ENCODE peak calls at places on chromosomes 13 and 19, in four cellular contexts. K is SK-N-SH, O is HepG2, N is GM12878. U is an unnamed sample.

GRCh38 chr19:485122-485521 is 11.2 kb upstream of the MADCAM1 start:
- DNase-seq in K (no peak), O (no peak), N (no peak), U (no peak)

GRCh38 chr19:31223805-31224534 is 125.3 kb downstream of the TSHZ3 start:
- DNase-seq in K (no peak), O (no peak), N (no peak), U (no peak)

GRCh38 chr19:2253106-2254051 is 2.8 kb downstream of the JSRP1 start:
- DNase-seq in K (peak; percentile 58), O (peak; percentile 45), N (no peak), U (no peak)

GRCh38 chr13:48478401-48478800 is 54.5 kb downstream of the RCBTB2 start:
- DNase-seq in K (no peak), O (no peak), N (no peak), U (no peak)

GRCh38 chr19:17965370-17966114 is 1.4 kb upstream of the KCNN1 start:
- DNase-seq in K (no peak), O (no peak), N (no peak), U (no peak)

GRCh38 chr19:17473041-17473440 is 2.7 kb downstream of the SLC27A1 start:
- DNase-seq in K (no peak), O (no peak), N (no peak), U (no peak)

GRCh38 chr13:111881700-111882099 is 185.2 kb upstream of the SOX1 start:
- DNase-seq in K (no peak), O (no peak), N (no peak), U (no peak)

GRCh38 chr13:27014406-27015359 is 156.9 kb downstream of the USP12 start:
- DNase-seq in K (no peak), O (no peak), N (no peak), U (no peak)

GRCh38 chr13:25200783-25201182 is 28.7 kb upstream of the AMER2 start:
- DNase-seq in K (no peak), O (no peak), N (no peak), U (no peak)

GRCh38 chr13:113815151-113816058 is 48.5 kb downstream of the GAS6 start:
- DNase-seq in K (no peak), O (no peak), N (peak; percentile 40), U (no peak)

GRCh38 chr13:41361501-41361900 is 50.4 kb downstream of the NAA16 start:
- DNase-seq in K (no peak), O (no peak), N (no peak), U (no peak)

GRCh38 chr19:2087621-2088100 is 8.5 kb downstream of the MOB3A start:
- DNase-seq in K (peak; percentile 12), O (no peak), N (peak; percentile 83), U (no peak)

GRCh38 chr19:54388001-54388802 is 23.5 kb upstream of the LAIR1 start:
- DNase-seq in K (no peak), O (no peak), N (no peak), U (no peak)

GRCh38 chr13:99331881-99332293 is 24.7 kb upstream of the GPR183 start:
- DNase-seq in K (no peak), O (no peak), N (peak; percentile 79), U (no peak)

GRCh38 chr13:66313408-66313807 is 916.7 kb downstream of the PCDH9 start:
- DNase-seq in K (no peak), O (no peak), N (no peak), U (peak; percentile 64)

GRCh38 chr19:1097810-1098176 is 2.6 kb upstream of the POLR2E start:
- DNase-seq in K (no peak), O (peak; percentile 89), N (no peak), U (peak; percentile 68)

GRCh38 chr13:60211548-60211947 is 47.8 kb upstream of the DIAPH3 start:
- DNase-seq in K (no peak), O (no peak), N (no peak), U (no peak)

GRCh38 chr19:33374406-33374703 is 846 bp downstream of the CEBPG start:
- DNase-seq in K (peak; percentile 53), O (no peak), N (no peak), U (no peak)

GRCh38 chr13:75079226-75079625 is 402.7 kb downstream of the TBC1D4 start:
- DNase-seq in K (no peak), O (no peak), N (no peak), U (no peak)

GRCh38 chr13:73970413-73971055 is 163.7 kb downstream of the KLF12 start:
- DNase-seq in K (no peak), O (no peak), N (no peak), U (no peak)

GRCh38 chr19:31347828-31348314 is 1.4 kb downstream of the TSHZ3 start:
- DNase-seq in K (no peak), O (no peak), N (no peak), U (no peak)

GRCh38 chr19:34490141-34490766 is 8.7 kb downstream of the WTIP start:
- DNase-seq in K (no peak), O (no peak), N (no peak), U (no peak)

GRCh38 chr19:52995711-52996110 is 18.0 kb upstream of the ERVV-1 start:
- DNase-seq in K (no peak), O (no peak), N (no peak), U (no peak)

GRCh38 chr19:50328257-50329145 is 676 bp downstream of the KCNC3 start:
- DNase-seq in K (peak; percentile 55), O (no peak), N (no peak), U (peak; percentile 57)

GRCh38 chr13:114017028-114017630 is 43.3 kb upstream of the C13orf46 start:
- DNase-seq in K (peak; percentile 59), O (no peak), N (no peak), U (no peak)

GRCh38 chr13:32309812-32310706 is 5.1 kb downstream of the ZAR1L start:
- DNase-seq in K (peak; percentile 47), O (peak; percentile 65), N (no peak), U (peak; percentile 5)

GRCh38 chr19:39349326-39349725 is 7.1 kb downstream of the SAMD4B start:
- DNase-seq in K (no peak), O (no peak), N (no peak), U (no peak)

GRCh38 chr19:16571283-16571682 is 932 bp downstream of the SLC35E1 start:
- DNase-seq in K (no peak), O (peak; percentile 10), N (no peak), U (no peak)

GRCh38 chr19:35318679-35319448 is 10.1 kb upstream of the CD22 start:
- DNase-seq in K (no peak), O (peak; percentile 85), N (no peak), U (peak; percentile 84)

GRCh38 chr13:34039678-34040077 is 221.7 kb downstream of the RFC3 start:
- DNase-seq in K (no peak), O (no peak), N (no peak), U (no peak)

GRCh38 chr13:44918323-44919102 is 70.8 kb downstream of the NUFIP1 start:
- DNase-seq in K (peak; percentile 83), O (peak; percentile 88), N (no peak), U (peak; percentile 51)

DNA sequence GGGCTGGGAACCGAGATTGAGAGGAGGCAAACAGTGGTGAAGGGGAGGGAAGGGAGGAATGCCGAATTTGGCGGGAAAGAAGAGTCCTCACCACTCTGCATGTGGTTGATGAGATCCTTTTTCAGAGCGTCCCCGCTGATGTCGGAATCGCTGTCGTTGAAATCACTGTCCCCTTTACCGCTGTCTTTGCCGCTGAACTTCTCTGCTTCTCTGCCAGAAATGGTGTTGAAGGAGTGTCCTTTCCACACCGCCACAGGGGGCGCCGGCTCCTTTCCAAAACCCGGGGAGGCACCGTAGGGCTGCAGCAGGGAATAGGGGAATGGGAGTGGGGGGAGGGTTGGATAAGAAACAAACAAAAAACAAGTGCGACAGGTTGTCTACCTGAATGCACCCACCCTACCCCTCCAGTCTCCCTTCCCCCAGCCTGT is 3.1 kb downstream of the PCDH8 start:
- DNase-seq in K (peak; percentile 50), O (no peak), N (no peak), U (no peak)
- TF ChIP-seq PBX3 in K (no peak), O (no peak), N (no peak), U (no peak)

DNA sequence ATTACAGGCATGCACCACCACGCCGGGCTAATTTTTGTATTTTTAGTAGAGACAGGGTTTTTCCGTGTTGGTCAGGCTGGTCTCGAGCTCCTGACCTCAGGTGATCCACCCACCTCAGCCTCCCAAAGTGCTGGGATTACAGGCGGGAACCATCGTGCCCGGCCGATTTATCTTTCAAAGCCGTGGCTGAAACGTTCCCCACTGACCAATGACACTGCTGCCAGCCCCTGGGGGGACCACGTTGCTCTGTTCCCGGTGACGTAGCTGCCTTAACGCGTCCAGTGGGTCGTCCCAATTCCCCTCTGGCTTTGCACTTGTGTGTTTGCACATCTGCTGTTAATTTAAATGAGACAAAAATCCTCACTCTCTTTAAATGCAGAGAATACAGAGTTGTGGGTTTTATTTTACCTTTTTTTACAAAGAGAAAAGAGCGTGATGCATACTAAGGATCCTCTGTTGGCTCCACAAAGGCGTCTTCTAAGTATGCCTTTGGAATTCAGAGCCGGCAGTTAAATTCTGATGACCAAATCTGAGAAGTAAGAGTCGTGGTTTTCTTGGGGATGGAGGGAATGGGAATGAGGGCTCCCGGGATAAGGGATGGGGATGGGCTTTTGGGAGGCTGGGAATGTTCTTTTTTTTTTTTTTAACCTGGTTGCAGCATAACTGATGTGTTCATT is 18.5 kb upstream of the LMTK3 start:
- DNase-seq in K (peak; percentile 81), O (no peak), N (no peak), U (no peak)
- TF ChIP-seq PBX3 in K (no peak), O (no peak), N (no peak), U (no peak)

DNA sequence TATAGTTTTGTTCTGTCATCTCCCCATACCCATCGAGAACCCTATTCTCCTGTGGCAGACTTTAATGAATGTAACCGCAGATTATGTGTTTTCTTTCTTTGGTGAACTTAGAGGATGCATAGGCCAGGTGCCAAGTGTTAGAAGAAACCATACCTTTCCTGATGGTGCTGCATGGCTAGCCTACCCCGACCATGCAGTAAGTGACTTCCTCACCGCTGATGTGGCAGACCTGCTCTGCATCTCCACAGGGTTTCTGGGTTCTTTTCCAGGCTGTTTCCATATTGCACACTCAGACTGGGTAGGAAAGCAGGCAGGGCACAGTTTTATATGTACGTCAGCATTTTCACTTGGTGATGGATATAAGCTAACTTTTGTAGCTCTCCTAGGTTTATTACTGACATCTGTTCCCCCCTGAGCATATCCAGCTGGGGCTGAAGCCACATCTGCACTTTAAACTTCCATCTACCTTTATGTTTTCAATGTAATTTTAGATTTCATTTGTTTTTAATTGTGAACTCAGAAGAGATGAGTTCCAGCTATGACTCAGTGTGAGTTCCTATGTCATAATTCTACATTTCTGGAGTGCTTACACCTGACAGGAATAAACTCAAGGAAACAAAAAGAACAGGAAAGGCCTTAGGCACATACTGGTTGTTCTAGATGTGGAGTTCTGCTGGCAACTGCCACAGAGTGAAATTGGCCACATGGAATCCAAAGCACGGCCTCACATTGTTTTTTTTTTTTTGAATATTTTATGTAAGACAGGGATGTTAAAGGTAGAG is 42.4 kb downstream of the LRCH1 start:
- DNase-seq in K (no peak), O (no peak), N (no peak), U (no peak)
- TF ChIP-seq PBX3 in K (peak; percentile 45), O (no peak), N (no peak), U (no peak)

DNA sequence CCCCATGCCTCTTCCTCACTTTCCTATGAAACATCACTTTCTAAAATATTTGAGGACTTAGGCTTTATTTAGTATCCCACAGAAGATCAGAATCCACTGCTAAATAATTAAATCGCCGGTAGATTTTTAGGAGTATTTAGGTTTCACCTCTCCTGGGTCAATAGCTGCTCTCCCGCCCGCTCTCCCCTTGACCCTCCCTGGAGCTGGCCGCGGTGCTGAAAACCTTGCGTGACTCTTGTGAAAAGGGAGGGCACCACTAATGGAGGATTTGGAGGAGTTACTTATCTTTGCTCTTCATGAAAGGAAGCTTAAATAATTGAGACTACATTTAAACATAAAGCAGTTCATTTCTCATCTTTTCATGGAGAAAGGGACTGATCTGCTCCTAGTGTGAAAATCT is 14.1 kb downstream of the POU4F1 start:
- DNase-seq in K (no peak), O (peak; percentile 39), N (no peak), U (no peak)
- TF ChIP-seq PBX3 in K (no peak), O (no peak), N (no peak), U (no peak)

GRCh38 chr19:47239610-47240296 is 8.8 kb upstream of the BBC3 start:
- DNase-seq in K (peak; percentile 97), O (no peak), N (no peak), U (no peak)
- TF ChIP-seq PBX3 in K (peak; percentile 17), O (no peak), N (no peak), U (no peak)

U was measured in A549.